ENCODE peak calls at places on chromosomes 4 and X, in seven cellular contexts. One of them, this sample, is unnamed.

GRCh38 chr4:40180356-40180755 is 16.5 kb upstream of the RHOH start:
- DNase-seq in esophagus muscularis mucosa: no peak
- DNase-seq in fibroblast of mammary gland: peak; percentile 97
- DNase-seq in Caco-2: no peak
- DNase-seq in ascending aorta: no peak
- DNase-seq in AG04449: peak; percentile 68
- DNase-seq in lower lobe of right lung: no peak
- DNase-seq in this sample: no peak

GRCh38 chr4:33013280-33013679 is 2293.1 kb downstream of the PCDH7 start:
- DNase-seq in fibroblast of mammary gland: no peak
- DNase-seq in ascending aorta: no peak
- DNase-seq in lower lobe of right lung: no peak
- DNase-seq in AG04449: no peak
- DNase-seq in esophagus muscularis mucosa: no peak
- DNase-seq in Caco-2: no peak
- DNase-seq in this sample: no peak

GRCh38 chr4:18209448-18209847 is 187.9 kb upstream of the LCORL start:
- DNase-seq in lower lobe of right lung: no peak
- DNase-seq in AG04449: no peak
- DNase-seq in fibroblast of mammary gland: no peak
- DNase-seq in Caco-2: no peak
- DNase-seq in esophagus muscularis mucosa: no peak
- DNase-seq in ascending aorta: no peak
- DNase-seq in this sample: no peak

GRCh38 chr4:142817442-142817841 is 28.7 kb downstream of the INPP4B start:
- DNase-seq in fibroblast of mammary gland: peak; percentile 96
- DNase-seq in lower lobe of right lung: no peak
- DNase-seq in Caco-2: no peak
- DNase-seq in AG04449: peak; percentile 87
- DNase-seq in ascending aorta: peak; percentile 81
- DNase-seq in esophagus muscularis mucosa: no peak
- DNase-seq in this sample: no peak

GRCh38 chr4:176781739-176782100 is 11.0 kb downstream of the VEGFC start:
- DNase-seq in ascending aorta: no peak
- DNase-seq in Caco-2: no peak
- DNase-seq in AG04449: no peak
- DNase-seq in fibroblast of mammary gland: no peak
- DNase-seq in lower lobe of right lung: no peak
- DNase-seq in esophagus muscularis mucosa: no peak
- DNase-seq in this sample: no peak

GRCh38 chr4:6430927-6431326 is 41.5 kb downstream of the PPP2R2C start:
- DNase-seq in esophagus muscularis mucosa: no peak
- DNase-seq in ascending aorta: no peak
- DNase-seq in Caco-2: no peak
- DNase-seq in fibroblast of mammary gland: no peak
- DNase-seq in lower lobe of right lung: no peak
- DNase-seq in AG04449: no peak
- DNase-seq in this sample: no peak

GRCh38 chr4:159434496-159435241 is 331.8 kb downstream of the RAPGEF2 start:
- DNase-seq in ascending aorta: no peak
- DNase-seq in esophagus muscularis mucosa: no peak
- DNase-seq in fibroblast of mammary gland: peak; percentile 44
- DNase-seq in Caco-2: no peak
- DNase-seq in AG04449: no peak
- DNase-seq in lower lobe of right lung: no peak
- DNase-seq in this sample: no peak

GRCh38 chrX:20066968-20067708 is 49.6 kb downstream of the MAP7D2 start:
- DNase-seq in Caco-2: peak; percentile 34
- DNase-seq in AG04449: no peak
- DNase-seq in ascending aorta: no peak
- DNase-seq in fibroblast of mammary gland: peak; percentile 66
- DNase-seq in esophagus muscularis mucosa: no peak
- DNase-seq in lower lobe of right lung: no peak
- DNase-seq in this sample: no peak

GRCh38 chr4:155658665-155659064 is 8.0 kb upstream of the GUCY1A1 start:
- DNase-seq in Caco-2: no peak
- DNase-seq in esophagus muscularis mucosa: no peak
- DNase-seq in AG04449: no peak
- DNase-seq in ascending aorta: no peak
- DNase-seq in lower lobe of right lung: no peak
- DNase-seq in fibroblast of mammary gland: no peak
- DNase-seq in this sample: no peak

GRCh38 chrX:10051866-10052265 is 84.7 kb downstream of the CLDN34 start:
- DNase-seq in ascending aorta: no peak
- DNase-seq in fibroblast of mammary gland: no peak
- DNase-seq in esophagus muscularis mucosa: no peak
- DNase-seq in lower lobe of right lung: no peak
- DNase-seq in AG04449: no peak
- DNase-seq in Caco-2: no peak
- DNase-seq in this sample: no peak

GRCh38 chr4:15469402-15470148 is at the start of gene CC2D2A:
- DNase-seq in ascending aorta: no peak
- DNase-seq in Caco-2: no peak
- DNase-seq in lower lobe of right lung: no peak
- DNase-seq in fibroblast of mammary gland: peak; percentile 66
- DNase-seq in AG04449: no peak
- DNase-seq in esophagus muscularis mucosa: peak; percentile 53
- DNase-seq in this sample: no peak

GRCh38 chr4:89492476-89493110 is 185.0 kb upstream of the GPRIN3 start:
- DNase-seq in ascending aorta: no peak
- DNase-seq in lower lobe of right lung: no peak
- DNase-seq in Caco-2: no peak
- DNase-seq in esophagus muscularis mucosa: no peak
- DNase-seq in fibroblast of mammary gland: peak; percentile 93
- DNase-seq in AG04449: peak; percentile 38
- DNase-seq in this sample: no peak

GRCh38 chr4:4362991-4363697 is 23.8 kb upstream of the NSG1 start:
- DNase-seq in AG04449: peak; percentile 5
- DNase-seq in Caco-2: no peak
- DNase-seq in esophagus muscularis mucosa: no peak
- DNase-seq in fibroblast of mammary gland: no peak
- DNase-seq in lower lobe of right lung: no peak
- DNase-seq in ascending aorta: no peak
- DNase-seq in this sample: peak; percentile 87

GRCh38 chrX:54891573-54891972 is 29.1 kb upstream of the TRO start:
- DNase-seq in lower lobe of right lung: no peak
- DNase-seq in esophagus muscularis mucosa: no peak
- DNase-seq in Caco-2: peak; percentile 31
- DNase-seq in ascending aorta: no peak
- DNase-seq in fibroblast of mammary gland: peak; percentile 38
- DNase-seq in AG04449: peak; percentile 7
- DNase-seq in this sample: no peak

GRCh38 chrX:71184803-71185495 is 38.1 kb upstream of the GJB1 start:
- DNase-seq in ascending aorta: no peak
- DNase-seq in AG04449: no peak
- DNase-seq in Caco-2: no peak
- DNase-seq in fibroblast of mammary gland: no peak
- DNase-seq in lower lobe of right lung: no peak
- DNase-seq in esophagus muscularis mucosa: no peak
- DNase-seq in this sample: no peak

GRCh38 chrX:6778547-6779231 is 243.8 kb upstream of the VCX3A start:
- DNase-seq in ascending aorta: no peak
- DNase-seq in lower lobe of right lung: no peak
- DNase-seq in esophagus muscularis mucosa: no peak
- DNase-seq in fibroblast of mammary gland: no peak
- DNase-seq in Caco-2: no peak
- DNase-seq in AG04449: no peak
- DNase-seq in this sample: no peak

GRCh38 chr4:17770845-17771244 is 10.6 kb downstream of the FAM184B start:
- DNase-seq in Caco-2: no peak
- DNase-seq in fibroblast of mammary gland: no peak
- DNase-seq in AG04449: no peak
- DNase-seq in esophagus muscularis mucosa: peak; percentile 14
- DNase-seq in lower lobe of right lung: no peak
- DNase-seq in ascending aorta: no peak
- DNase-seq in this sample: no peak

GRCh38 chr4:66564901-66565648 is 894.8 kb upstream of the EPHA5 start:
- DNase-seq in esophagus muscularis mucosa: no peak
- DNase-seq in ascending aorta: no peak
- DNase-seq in fibroblast of mammary gland: no peak
- DNase-seq in AG04449: no peak
- DNase-seq in Caco-2: no peak
- DNase-seq in lower lobe of right lung: no peak
- DNase-seq in this sample: no peak

GRCh38 chr4:113170818-113171468 is 121.5 kb downstream of the ANK2 start:
- DNase-seq in ascending aorta: no peak
- DNase-seq in Caco-2: peak; percentile 38
- DNase-seq in AG04449: no peak
- DNase-seq in lower lobe of right lung: no peak
- DNase-seq in esophagus muscularis mucosa: no peak
- DNase-seq in fibroblast of mammary gland: no peak
- DNase-seq in this sample: no peak

GRCh38 chrX:23634181-23634580 is 33.1 kb upstream of the PRDX4 start:
- DNase-seq in ascending aorta: no peak
- DNase-seq in esophagus muscularis mucosa: no peak
- DNase-seq in Caco-2: no peak
- DNase-seq in fibroblast of mammary gland: peak; percentile 22
- DNase-seq in lower lobe of right lung: no peak
- DNase-seq in AG04449: no peak
- DNase-seq in this sample: no peak
- TF ChIP-seq CTCF in ascending aorta: no peak
- TF ChIP-seq CTCF in esophagus muscularis mucosa: no peak
- TF ChIP-seq CTCF in Caco-2: peak; percentile 22
- TF ChIP-seq CTCF in fibroblast of mammary gland: peak; percentile 32
- TF ChIP-seq CTCF in lower lobe of right lung: no peak
- TF ChIP-seq CTCF in AG04449: peak; percentile 8
- TF ChIP-seq CTCF in this sample: peak; percentile 78

GRCh38 chr4:47110670-47111069 is 79.3 kb downstream of the GABRB1 start:
- DNase-seq in Caco-2: no peak
- DNase-seq in lower lobe of right lung: no peak
- DNase-seq in AG04449: no peak
- DNase-seq in fibroblast of mammary gland: no peak
- DNase-seq in ascending aorta: no peak
- DNase-seq in esophagus muscularis mucosa: no peak
- DNase-seq in this sample: no peak

GRCh38 chr4:47106561-47106960 is 75.2 kb downstream of the GABRB1 start:
- DNase-seq in esophagus muscularis mucosa: no peak
- DNase-seq in Caco-2: no peak
- DNase-seq in fibroblast of mammary gland: peak; percentile 34
- DNase-seq in ascending aorta: no peak
- DNase-seq in AG04449: no peak
- DNase-seq in lower lobe of right lung: no peak
- DNase-seq in this sample: no peak

GRCh38 chr4:47104986-47105385 is 73.6 kb downstream of the GABRB1 start:
- DNase-seq in Caco-2: no peak
- DNase-seq in ascending aorta: no peak
- DNase-seq in fibroblast of mammary gland: peak; percentile 7
- DNase-seq in AG04449: no peak
- DNase-seq in lower lobe of right lung: no peak
- DNase-seq in esophagus muscularis mucosa: no peak
- DNase-seq in this sample: no peak

DNA sequence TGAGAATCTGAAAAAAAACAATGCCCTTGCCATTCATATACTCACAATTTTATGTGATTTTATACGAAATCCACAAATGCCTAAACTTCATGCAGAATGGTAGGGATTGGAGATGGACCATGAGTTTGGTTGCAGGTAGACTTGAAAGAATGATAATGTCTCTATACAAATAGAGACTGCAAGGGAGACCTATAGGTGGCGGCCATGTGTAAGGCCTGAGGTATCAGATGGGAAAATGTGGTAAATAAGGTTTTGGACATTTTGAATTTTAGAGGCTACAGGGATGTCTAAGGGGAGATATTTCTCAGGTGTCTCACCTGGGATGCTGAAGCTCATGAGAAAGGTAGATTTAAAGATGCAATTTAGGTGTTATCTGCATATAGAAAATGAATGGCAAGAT is 78.0 kb downstream of the GABRB1 start:
- DNase-seq in AG04449: no peak
- DNase-seq in ascending aorta: no peak
- DNase-seq in fibroblast of mammary gland: no peak
- DNase-seq in lower lobe of right lung: no peak
- DNase-seq in esophagus muscularis mucosa: no peak
- DNase-seq in Caco-2: no peak
- DNase-seq in this sample: no peak
- TF ChIP-seq CTCF in AG04449: no peak
- TF ChIP-seq CTCF in ascending aorta: no peak
- TF ChIP-seq CTCF in fibroblast of mammary gland: no peak
- TF ChIP-seq CTCF in lower lobe of right lung: no peak
- TF ChIP-seq CTCF in esophagus muscularis mucosa: no peak
- TF ChIP-seq CTCF in Caco-2: peak; percentile 8
- TF ChIP-seq CTCF in this sample: peak; percentile 42

GRCh38 chrX:12820737-12821136 is 29.5 kb downstream of the PRPS2 start:
- DNase-seq in fibroblast of mammary gland: no peak
- DNase-seq in AG04449: no peak
- DNase-seq in Caco-2: no peak
- DNase-seq in lower lobe of right lung: no peak
- DNase-seq in esophagus muscularis mucosa: no peak
- DNase-seq in ascending aorta: no peak
- DNase-seq in this sample: no peak

GRCh38 chrX:12825801-12826200 is 34.6 kb downstream of the PRPS2 start:
- DNase-seq in fibroblast of mammary gland: no peak
- DNase-seq in esophagus muscularis mucosa: no peak
- DNase-seq in Caco-2: peak; percentile 54
- DNase-seq in AG04449: no peak
- DNase-seq in ascending aorta: no peak
- DNase-seq in lower lobe of right lung: no peak
- DNase-seq in this sample: no peak

GRCh38 chrX:12819231-12819630 is 28.0 kb downstream of the PRPS2 start:
- DNase-seq in Caco-2: no peak
- DNase-seq in ascending aorta: no peak
- DNase-seq in AG04449: no peak
- DNase-seq in lower lobe of right lung: no peak
- DNase-seq in fibroblast of mammary gland: no peak
- DNase-seq in esophagus muscularis mucosa: no peak
- DNase-seq in this sample: no peak

DNA sequence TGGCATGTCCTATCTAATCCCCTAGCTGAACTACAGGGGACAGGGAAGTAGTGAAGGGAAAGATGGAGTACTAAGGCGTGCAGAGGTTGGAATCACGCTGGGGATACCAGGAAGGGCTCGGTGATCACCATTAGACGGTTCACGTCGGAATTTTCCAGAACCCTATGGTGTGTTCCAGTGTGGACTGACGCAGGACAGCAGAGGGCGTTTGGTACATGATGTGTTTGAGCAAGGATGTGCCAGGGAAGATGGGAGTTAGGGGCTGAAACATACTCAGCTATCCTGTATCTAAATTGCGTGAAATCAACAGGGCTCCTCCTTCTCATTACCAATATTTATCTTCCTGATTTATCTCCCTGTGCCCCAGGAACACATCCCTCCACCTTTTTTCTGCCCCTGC is 33.7 kb downstream of the PRPS2 start:
- DNase-seq in AG04449: no peak
- DNase-seq in fibroblast of mammary gland: peak; percentile 4
- DNase-seq in ascending aorta: no peak
- DNase-seq in esophagus muscularis mucosa: no peak
- DNase-seq in lower lobe of right lung: no peak
- DNase-seq in Caco-2: peak; percentile 46
- DNase-seq in this sample: no peak
- TF ChIP-seq CTCF in AG04449: no peak
- TF ChIP-seq CTCF in fibroblast of mammary gland: peak; percentile 6
- TF ChIP-seq CTCF in ascending aorta: no peak
- TF ChIP-seq CTCF in esophagus muscularis mucosa: no peak
- TF ChIP-seq CTCF in lower lobe of right lung: no peak
- TF ChIP-seq CTCF in Caco-2: peak; percentile 48
- TF ChIP-seq CTCF in this sample: no peak

DNA sequence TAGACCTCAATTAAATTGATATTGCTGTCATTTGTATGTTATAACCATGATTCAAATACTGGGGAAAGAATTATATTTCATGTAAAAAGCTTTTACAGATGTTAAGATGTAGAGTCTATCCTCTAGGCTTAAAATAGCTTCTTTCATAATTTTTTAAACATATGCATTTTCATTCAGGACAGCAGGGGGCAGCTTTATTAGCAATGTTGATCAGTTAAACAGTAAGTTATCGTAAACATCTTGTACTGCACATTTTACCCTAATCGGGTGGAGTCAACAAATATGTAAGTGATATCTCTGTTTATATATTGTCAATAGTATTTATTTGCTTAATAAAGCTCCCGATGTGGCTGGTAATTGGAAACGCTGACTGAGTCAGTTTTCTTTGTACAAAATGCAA is 142.5 kb upstream of the MED14 start:
- DNase-seq in Caco-2: no peak
- DNase-seq in fibroblast of mammary gland: peak; percentile 57
- DNase-seq in AG04449: no peak
- DNase-seq in lower lobe of right lung: no peak
- DNase-seq in esophagus muscularis mucosa: no peak
- DNase-seq in ascending aorta: no peak
- DNase-seq in this sample: no peak
- TF ChIP-seq CTCF in Caco-2: peak; percentile 35
- TF ChIP-seq CTCF in fibroblast of mammary gland: peak; percentile 63
- TF ChIP-seq CTCF in AG04449: peak; percentile 11
- TF ChIP-seq CTCF in lower lobe of right lung: peak; percentile 42
- TF ChIP-seq CTCF in esophagus muscularis mucosa: peak; percentile 49
- TF ChIP-seq CTCF in ascending aorta: peak; percentile 25
- TF ChIP-seq CTCF in this sample: peak; percentile 78